ENCODE peak calls at places on chromosomes 2 and 18, in six cellular contexts. One of them, this sample, is unnamed.

GRCh38 chr2:75403991-75404428 is 156.7 kb downstream of the EVA1A start:
- DNase-seq in endothelial cell of umbilical vein: peak; percentile 57
- DNase-seq in lower leg skin: no peak
- DNase-seq in IMR-90: peak; percentile 59
- DNase-seq in heart left ventricle: no peak
- DNase-seq in ovary: no peak
- DNase-seq in this sample: no peak

GRCh38 chr2:238728322-238729260 is 119.3 kb upstream of the TWIST2 start:
- DNase-seq in heart left ventricle: no peak
- DNase-seq in endothelial cell of umbilical vein: no peak
- DNase-seq in IMR-90: peak; percentile 76
- DNase-seq in lower leg skin: peak; percentile 34
- DNase-seq in ovary: peak; percentile 40
- DNase-seq in this sample: no peak

GRCh38 chr2:174877796-174878195 is 113.5 kb upstream of the CHRNA1 start:
- DNase-seq in endothelial cell of umbilical vein: no peak
- DNase-seq in ovary: no peak
- DNase-seq in lower leg skin: no peak
- DNase-seq in IMR-90: peak; percentile 22
- DNase-seq in heart left ventricle: no peak
- DNase-seq in this sample: no peak

GRCh38 chr2:152884088-152884487 is 165.7 kb downstream of the ARL6IP6 start:
- DNase-seq in heart left ventricle: no peak
- DNase-seq in ovary: no peak
- DNase-seq in lower leg skin: no peak
- DNase-seq in endothelial cell of umbilical vein: no peak
- DNase-seq in IMR-90: no peak
- DNase-seq in this sample: no peak

GRCh38 chr2:242030858-242031257 is 161.3 kb downstream of the RTP5 start:
- DNase-seq in heart left ventricle: no peak
- DNase-seq in ovary: no peak
- DNase-seq in lower leg skin: no peak
- DNase-seq in endothelial cell of umbilical vein: no peak
- DNase-seq in IMR-90: no peak
- DNase-seq in this sample: peak; percentile 30

GRCh38 chr2:181586569-181587076 is 70.3 kb downstream of the CERKL start:
- DNase-seq in lower leg skin: no peak
- DNase-seq in heart left ventricle: no peak
- DNase-seq in ovary: no peak
- DNase-seq in endothelial cell of umbilical vein: no peak
- DNase-seq in IMR-90: no peak
- DNase-seq in this sample: no peak

GRCh38 chr2:216214768-216215167 is 105.6 kb downstream of the XRCC5 start:
- DNase-seq in lower leg skin: no peak
- DNase-seq in endothelial cell of umbilical vein: no peak
- DNase-seq in ovary: no peak
- DNase-seq in IMR-90: no peak
- DNase-seq in heart left ventricle: no peak
- DNase-seq in this sample: no peak

GRCh38 chr2:178403671-178404379 is 47.1 kb downstream of the PRKRA start:
- DNase-seq in IMR-90: no peak
- DNase-seq in lower leg skin: no peak
- DNase-seq in endothelial cell of umbilical vein: no peak
- DNase-seq in heart left ventricle: no peak
- DNase-seq in ovary: no peak
- DNase-seq in this sample: no peak

GRCh38 chr2:100137318-100137717 is 5.1 kb downstream of the AFF3 start:
- DNase-seq in heart left ventricle: no peak
- DNase-seq in endothelial cell of umbilical vein: no peak
- DNase-seq in IMR-90: no peak
- DNase-seq in lower leg skin: no peak
- DNase-seq in ovary: no peak
- DNase-seq in this sample: no peak

GRCh38 chr2:191061381-191061982 is 47.5 kb upstream of the STAT1 start:
- DNase-seq in lower leg skin: no peak
- DNase-seq in heart left ventricle: no peak
- DNase-seq in IMR-90: no peak
- DNase-seq in ovary: no peak
- DNase-seq in endothelial cell of umbilical vein: no peak
- DNase-seq in this sample: no peak

GRCh38 chr2:189797902-189798301 is 13.7 kb downstream of the PMS1 start:
- DNase-seq in lower leg skin: no peak
- DNase-seq in heart left ventricle: no peak
- DNase-seq in endothelial cell of umbilical vein: no peak
- DNase-seq in ovary: no peak
- DNase-seq in IMR-90: no peak
- DNase-seq in this sample: no peak

GRCh38 chr18:50193796-50194622 is 938 bp downstream of the MYO5B start:
- DNase-seq in ovary: no peak
- DNase-seq in IMR-90: no peak
- DNase-seq in heart left ventricle: no peak
- DNase-seq in endothelial cell of umbilical vein: no peak
- DNase-seq in lower leg skin: no peak
- DNase-seq in this sample: peak; percentile 33

GRCh38 chr2:64212801-64213321 is 68.6 kb upstream of the PELI1 start:
- DNase-seq in endothelial cell of umbilical vein: no peak
- DNase-seq in IMR-90: peak; percentile 31
- DNase-seq in ovary: no peak
- DNase-seq in lower leg skin: no peak
- DNase-seq in heart left ventricle: no peak
- DNase-seq in this sample: no peak

GRCh38 chr2:96953611-96954489 is 32.5 kb downstream of the FAM178B start:
- DNase-seq in endothelial cell of umbilical vein: no peak
- DNase-seq in IMR-90: no peak
- DNase-seq in lower leg skin: no peak
- DNase-seq in ovary: peak; percentile 44
- DNase-seq in heart left ventricle: no peak
- DNase-seq in this sample: no peak

GRCh38 chr2:225649274-225649673 is 249.8 kb downstream of the NYAP2 start:
- DNase-seq in ovary: no peak
- DNase-seq in lower leg skin: no peak
- DNase-seq in IMR-90: no peak
- DNase-seq in endothelial cell of umbilical vein: no peak
- DNase-seq in heart left ventricle: no peak
- DNase-seq in this sample: no peak

GRCh38 chr2:98730053-98730850 is 680 bp downstream of the MGAT4A start:
- DNase-seq in IMR-90: no peak
- DNase-seq in lower leg skin: peak; percentile 48
- DNase-seq in ovary: peak; percentile 53
- DNase-seq in heart left ventricle: peak; percentile 42
- DNase-seq in endothelial cell of umbilical vein: peak; percentile 67
- DNase-seq in this sample: peak; percentile 66

GRCh38 chr2:99198103-99198841 is 17.3 kb downstream of the MRPL30 start:
- DNase-seq in ovary: no peak
- DNase-seq in heart left ventricle: no peak
- DNase-seq in IMR-90: no peak
- DNase-seq in lower leg skin: no peak
- DNase-seq in endothelial cell of umbilical vein: no peak
- DNase-seq in this sample: no peak

GRCh38 chr18:63299837-63300787 is 19.5 kb downstream of the BCL2 start:
- DNase-seq in lower leg skin: no peak
- DNase-seq in ovary: no peak
- DNase-seq in heart left ventricle: no peak
- DNase-seq in IMR-90: peak; percentile 31
- DNase-seq in endothelial cell of umbilical vein: no peak
- DNase-seq in this sample: no peak

GRCh38 chr2:200184748-200185574 is 121.5 kb upstream of the SPATS2L start:
- DNase-seq in endothelial cell of umbilical vein: no peak
- DNase-seq in IMR-90: no peak
- DNase-seq in heart left ventricle: no peak
- DNase-seq in lower leg skin: no peak
- DNase-seq in ovary: no peak
- DNase-seq in this sample: peak; percentile 66

GRCh38 chr18:9944805-9945204 is 31.0 kb downstream of the VAPA start:
- DNase-seq in endothelial cell of umbilical vein: no peak
- DNase-seq in heart left ventricle: no peak
- DNase-seq in ovary: no peak
- DNase-seq in lower leg skin: no peak
- DNase-seq in IMR-90: no peak
- DNase-seq in this sample: no peak

GRCh38 chr2:203861607-203862006 is 6.0 kb upstream of the CTLA4 start:
- DNase-seq in lower leg skin: no peak
- DNase-seq in IMR-90: no peak
- DNase-seq in heart left ventricle: no peak
- DNase-seq in ovary: no peak
- DNase-seq in endothelial cell of umbilical vein: no peak
- DNase-seq in this sample: no peak

GRCh38 chr18:32735781-32736180 is 37.0 kb downstream of the KLHL14 start:
- DNase-seq in ovary: no peak
- DNase-seq in lower leg skin: no peak
- DNase-seq in heart left ventricle: no peak
- DNase-seq in endothelial cell of umbilical vein: no peak
- DNase-seq in IMR-90: peak; percentile 24
- DNase-seq in this sample: no peak

GRCh38 chr2:88837511-88838160 is 146.2 kb downstream of the RPIA start:
- DNase-seq in heart left ventricle: no peak
- DNase-seq in lower leg skin: no peak
- DNase-seq in IMR-90: no peak
- DNase-seq in endothelial cell of umbilical vein: no peak
- DNase-seq in ovary: no peak
- DNase-seq in this sample: no peak

GRCh38 chr2:88841224-88841929 is 149.9 kb downstream of the RPIA start:
- DNase-seq in ovary: no peak
- DNase-seq in heart left ventricle: no peak
- DNase-seq in lower leg skin: no peak
- DNase-seq in IMR-90: no peak
- DNase-seq in endothelial cell of umbilical vein: no peak
- DNase-seq in this sample: no peak

GRCh38 chr2:88836351-88836750 is 144.9 kb downstream of the RPIA start:
- DNase-seq in lower leg skin: no peak
- DNase-seq in ovary: no peak
- DNase-seq in endothelial cell of umbilical vein: no peak
- DNase-seq in heart left ventricle: no peak
- DNase-seq in IMR-90: no peak
- DNase-seq in this sample: no peak

GRCh38 chr2:88835726-88836125 is 144.3 kb downstream of the RPIA start:
- DNase-seq in ovary: no peak
- DNase-seq in heart left ventricle: no peak
- DNase-seq in IMR-90: no peak
- DNase-seq in lower leg skin: no peak
- DNase-seq in endothelial cell of umbilical vein: no peak
- DNase-seq in this sample: no peak

GRCh38 chr2:88838165-88838635 is 146.7 kb downstream of the RPIA start:
- DNase-seq in ovary: no peak
- DNase-seq in heart left ventricle: no peak
- DNase-seq in endothelial cell of umbilical vein: no peak
- DNase-seq in IMR-90: no peak
- DNase-seq in lower leg skin: no peak
- DNase-seq in this sample: no peak
- TF ChIP-seq POLR2A in ovary: no peak
- TF ChIP-seq POLR2A in heart left ventricle: no peak
- TF ChIP-seq POLR2A in endothelial cell of umbilical vein: no peak
- TF ChIP-seq POLR2A in IMR-90: no peak
- TF ChIP-seq POLR2A in lower leg skin: no peak
- TF ChIP-seq POLR2A in this sample: no peak

DNA sequence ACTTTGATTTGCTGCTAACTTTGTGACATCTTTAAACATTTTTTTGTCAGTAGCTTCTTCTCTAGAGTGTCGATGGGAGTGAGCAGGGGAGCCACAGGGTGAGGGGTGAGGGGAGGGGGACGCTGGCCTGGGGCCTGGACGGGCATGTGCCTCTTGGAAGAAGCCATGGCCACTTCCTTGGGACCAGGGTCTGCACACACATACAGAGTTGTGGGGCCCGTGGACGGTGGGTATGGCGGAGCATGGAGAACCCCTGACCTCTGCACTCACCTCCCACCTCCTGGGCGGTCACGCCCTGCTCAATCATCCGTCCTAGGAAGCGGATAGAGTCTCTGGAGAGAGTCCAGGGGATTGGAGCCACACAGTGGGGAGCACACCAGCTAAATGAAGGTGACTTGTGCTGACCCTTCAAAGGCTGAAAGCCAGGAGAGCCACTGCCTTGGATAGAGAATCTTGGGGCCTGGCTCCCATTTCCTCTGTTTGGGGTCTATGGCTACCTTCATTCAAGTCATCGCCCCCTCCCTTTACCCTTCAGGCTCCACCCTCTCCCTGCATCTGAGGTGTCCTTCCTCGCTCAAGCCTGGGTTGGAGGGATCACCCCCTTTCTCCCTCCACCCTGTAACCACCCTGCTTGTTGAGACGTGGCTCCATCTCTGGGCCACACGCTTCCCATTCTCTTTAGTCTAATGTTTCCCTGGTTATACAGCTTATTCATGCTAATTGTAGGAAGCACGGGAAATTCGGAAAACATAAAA is 63.9 kb upstream of the HAAO start:
- DNase-seq in IMR-90: no peak
- DNase-seq in endothelial cell of umbilical vein: no peak
- DNase-seq in lower leg skin: no peak
- DNase-seq in ovary: peak; percentile 31
- DNase-seq in heart left ventricle: no peak
- DNase-seq in this sample: no peak
- TF ChIP-seq POLR2A in IMR-90: no peak
- TF ChIP-seq POLR2A in endothelial cell of umbilical vein: no peak
- TF ChIP-seq POLR2A in lower leg skin: no peak
- TF ChIP-seq POLR2A in ovary: no peak
- TF ChIP-seq POLR2A in heart left ventricle: no peak
- TF ChIP-seq POLR2A in this sample: no peak

GRCh38 chr2:20212871-20213503 is 11.9 kb downstream of the SDC1 start:
- DNase-seq in IMR-90: no peak
- DNase-seq in endothelial cell of umbilical vein: peak; percentile 9
- DNase-seq in lower leg skin: peak; percentile 82
- DNase-seq in ovary: peak; percentile 60
- DNase-seq in heart left ventricle: no peak
- DNase-seq in this sample: peak; percentile 93
- TF ChIP-seq POLR2A in IMR-90: no peak
- TF ChIP-seq POLR2A in endothelial cell of umbilical vein: no peak
- TF ChIP-seq POLR2A in lower leg skin: no peak
- TF ChIP-seq POLR2A in ovary: no peak
- TF ChIP-seq POLR2A in heart left ventricle: no peak
- TF ChIP-seq POLR2A in this sample: peak; percentile 68

GRCh38 chr2:55282110-55282917 is 13.3 kb upstream of the MTIF2 start:
- DNase-seq in heart left ventricle: peak; percentile 88
- DNase-seq in endothelial cell of umbilical vein: peak; percentile 92
- DNase-seq in lower leg skin: peak; percentile 73
- DNase-seq in ovary: peak; percentile 85
- DNase-seq in IMR-90: peak; percentile 80
- DNase-seq in this sample: peak; percentile 95
- TF ChIP-seq POLR2A in heart left ventricle: no peak
- TF ChIP-seq POLR2A in endothelial cell of umbilical vein: peak; percentile 98
- TF ChIP-seq POLR2A in lower leg skin: no peak
- TF ChIP-seq POLR2A in ovary: peak; percentile 35
- TF ChIP-seq POLR2A in IMR-90: peak; percentile 24
- TF ChIP-seq POLR2A in this sample: peak; percentile 91

This sample was measured in right lobe of liver.